ENCODE peak calls at places on chromosomes 7 and 10, in eight cellular contexts. K is astrocyte of the spinal cord, G is tibial artery, V is AG04450, B is bronchial epithelial cell, S is dorsolateral prefrontal cortex, U is thyroid gland, A is IMR-90. T is an unnamed sample.

GRCh38 chr7:151539055-151539714 is 19.5 kb upstream of the RHEB start:
- DNase-seq in U (peak), A (peak), B (no peak), V (no peak), G (no peak), K (no peak), S (peak), T (peak)

GRCh38 chr10:133164816-133165555 is 5.0 kb downstream of the KNDC1 start:
- DNase-seq in V (no peak), U (no peak), B (no peak), S (no peak), A (no peak), G (peak), K (no peak), T (peak)

GRCh38 chr7:65980478-65981250 is 1.3 kb downstream of the GUSB start:
- DNase-seq in S (no peak), V (no peak), B (no peak), U (peak), G (peak), A (no peak), K (no peak), T (peak)

GRCh38 chr7:105352018-105352612 is 36.6 kb downstream of the SRPK2 start:
- DNase-seq in U (peak), K (peak), B (peak), G (peak), V (peak), A (peak), S (peak), T (peak)

GRCh38 chr7:144531181-144531580 is 127.7 kb upstream of the NOBOX start:
- DNase-seq in G (no peak), K (no peak), B (no peak), V (no peak), U (no peak), A (no peak), S (no peak), T (no peak)

GRCh38 chr7:159144756-159145543 is at the start of gene VIPR2:
- DNase-seq in G (peak), K (no peak), B (no peak), U (no peak), V (no peak), A (no peak), S (no peak), T (peak)

GRCh38 chr10:28295346-28295745 is 7.5 kb downstream of the MPP7 start:
- DNase-seq in U (no peak), K (no peak), A (no peak), B (no peak), G (no peak), V (no peak), S (no peak), T (no peak)

GRCh38 chr10:100890696-100891271 is 22.0 kb upstream of the SLF2 start:
- DNase-seq in U (no peak), S (no peak), B (peak), K (peak), V (peak), G (no peak), A (peak), T (no peak)

GRCh38 chr7:516606-517456 is 2.8 kb downstream of the PDGFA start:
- DNase-seq in G (peak), U (peak), B (peak), A (peak), V (no peak), K (peak), S (peak), T (no peak)

GRCh38 chr7:45117582-45117981 is 6.1 kb upstream of the TBRG4 start:
- DNase-seq in V (no peak), S (no peak), G (no peak), K (no peak), A (no peak), B (no peak), U (no peak), T (no peak)

GRCh38 chr7:45116048-45116447 is 4.6 kb upstream of the TBRG4 start:
- DNase-seq in S (no peak), U (no peak), B (no peak), A (no peak), G (no peak), K (no peak), V (no peak), T (no peak)

GRCh38 chr7:45111298-45112223 is at the start of gene TBRG4:
- DNase-seq in G (peak), K (peak), B (peak), V (peak), A (peak), S (peak), U (peak), T (peak)

GRCh38 chr7:45108863-45109262 is 2.6 kb downstream of the TBRG4 start:
- DNase-seq in G (no peak), B (no peak), V (no peak), S (no peak), A (no peak), U (no peak), K (no peak), T (no peak)

DNA sequence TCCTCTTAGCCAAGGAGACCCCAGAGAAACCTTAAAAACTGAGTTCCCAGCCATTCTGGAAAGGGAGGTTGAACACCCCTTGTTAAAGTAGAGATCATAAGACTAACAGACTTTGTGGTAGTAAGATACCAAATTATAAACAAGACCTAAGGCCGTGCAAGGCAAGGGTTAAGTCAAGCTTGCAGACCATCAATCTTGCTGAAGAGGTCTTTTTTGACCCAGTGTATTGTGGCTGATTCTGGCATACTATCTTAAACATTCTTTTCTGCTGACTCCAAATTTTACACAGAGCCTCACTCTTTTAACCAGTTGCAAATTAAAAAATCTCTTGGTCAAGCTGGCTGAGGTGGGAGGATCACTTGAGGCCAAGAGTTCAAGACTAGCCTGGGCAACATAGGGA is 1.2 kb upstream of the TBRG4 start:
- DNase-seq in K (peak), S (no peak), U (no peak), V (no peak), A (peak), G (no peak), B (no peak), T (no peak)
- H3K4me3 ChIP-seq in K (no peak), S (peak), U (no peak), V (peak), A (no peak), G (no peak), B (no peak), T (no peak)

DNA sequence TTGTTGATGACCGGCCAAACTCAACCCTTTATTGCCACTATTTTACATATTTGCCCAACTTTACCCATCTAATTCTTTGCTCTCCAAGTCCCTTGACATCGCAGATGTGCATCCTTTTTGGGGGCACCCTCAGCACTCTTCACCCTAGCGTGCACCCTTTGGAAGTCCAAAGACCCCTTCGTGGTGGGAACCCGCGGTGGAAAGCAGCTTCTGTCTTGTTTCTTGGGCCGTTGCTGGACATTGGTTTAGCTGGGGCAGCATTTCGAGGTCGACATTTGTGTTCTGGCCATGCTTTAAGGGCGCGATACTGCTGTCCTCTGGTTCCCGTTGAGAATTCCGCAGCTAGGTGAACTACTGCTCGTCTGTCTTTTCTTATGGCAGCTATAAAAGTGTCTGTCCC is 326 bp upstream of the PAPOLB start:
- DNase-seq in S (no peak), U (no peak), B (no peak), G (no peak), A (no peak), K (no peak), V (no peak), T (no peak)
- H3K4me3 ChIP-seq in S (peak), U (no peak), B (no peak), G (peak), A (no peak), K (peak), V (no peak), T (no peak)

GRCh38 chr10:31345886-31346285 is 26.9 kb downstream of the ZEB1 start:
- DNase-seq in G (no peak), U (no peak), S (no peak), V (no peak), A (peak), K (no peak), B (no peak), T (no peak)

GRCh38 chr10:31340343-31340742 is 21.3 kb downstream of the ZEB1 start:
- DNase-seq in A (no peak), S (no peak), U (no peak), K (no peak), B (no peak), V (no peak), G (no peak), T (no peak)

GRCh38 chr10:31343009-31343408 is 24.0 kb downstream of the ZEB1 start:
- DNase-seq in G (no peak), B (no peak), S (no peak), K (no peak), U (no peak), A (no peak), V (no peak), T (no peak)

GRCh38 chr10:31341552-31341951 is 22.5 kb downstream of the ZEB1 start:
- DNase-seq in V (no peak), K (no peak), A (no peak), G (no peak), S (no peak), U (no peak), B (no peak), T (no peak)

DNA sequence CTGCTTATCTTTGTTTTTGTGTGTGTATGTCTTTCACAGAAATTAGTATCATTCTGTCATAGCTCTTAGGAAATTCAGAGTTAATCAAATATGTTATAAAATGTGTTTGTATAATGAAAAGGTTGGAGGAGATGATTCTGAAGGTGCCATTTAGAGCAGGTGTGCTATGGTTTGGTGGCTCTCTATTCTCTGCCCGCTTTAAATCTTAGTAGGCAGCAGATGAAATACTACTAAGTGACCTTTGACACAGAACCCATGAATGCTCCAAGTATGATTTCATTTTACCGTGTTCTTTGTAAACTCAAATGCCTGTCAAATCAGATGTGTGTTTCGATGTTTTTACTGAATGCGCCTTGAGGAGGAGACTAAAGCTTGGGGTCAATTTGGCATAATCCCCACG is 24.5 kb downstream of the ZEB1 start:
- DNase-seq in U (no peak), K (no peak), V (no peak), G (no peak), A (no peak), S (no peak), B (no peak), T (no peak)
- H3K4me3 ChIP-seq in U (no peak), K (no peak), V (no peak), G (no peak), A (no peak), S (no peak), B (no peak), T (no peak)

DNA sequence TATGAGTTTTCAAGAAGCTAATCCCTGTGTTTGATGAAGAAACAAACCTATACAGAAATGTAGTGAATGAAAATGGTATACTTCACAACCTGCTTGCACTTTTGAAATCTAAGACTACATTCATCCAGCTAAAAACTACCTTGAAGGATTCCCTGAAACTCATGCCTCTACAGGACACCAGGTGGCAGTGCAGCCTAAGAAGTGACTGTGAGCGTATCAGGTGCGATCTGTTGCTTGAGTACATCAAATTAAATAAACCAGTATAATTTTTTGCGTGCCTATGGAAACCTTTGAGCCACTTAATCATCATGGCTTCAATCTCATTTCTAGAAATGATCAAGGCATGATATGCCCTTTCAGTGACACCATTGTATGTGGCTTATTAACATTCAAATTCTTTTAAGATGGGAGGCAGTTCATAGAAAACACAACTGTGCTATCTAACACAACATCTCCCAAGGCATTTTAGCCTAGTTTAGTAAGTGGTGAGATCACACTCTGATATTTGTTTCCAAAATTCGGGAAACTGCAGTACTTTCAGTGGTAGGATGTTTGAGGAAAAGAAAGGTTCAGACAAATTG is 57.4 kb downstream of the PPP1R17 start:
- DNase-seq in K (peak), V (peak), U (peak), B (peak), A (peak), G (peak), S (peak), T (peak)
- H3K4me3 ChIP-seq in K (no peak), V (no peak), U (no peak), B (no peak), A (no peak), G (no peak), S (no peak), T (no peak)

GRCh38 chr10:62082729-62083412 is 181.4 kb downstream of the ARID5B start:
- DNase-seq in G (no peak), S (no peak), K (peak), U (no peak), V (no peak), B (peak), A (peak), T (no peak)

GRCh38 chr10:62080905-62081304 is 179.4 kb downstream of the ARID5B start:
- DNase-seq in K (no peak), V (no peak), G (no peak), B (no peak), S (no peak), U (no peak), A (no peak), T (no peak)

GRCh38 chr10:62083413-62083794 is 181.9 kb downstream of the ARID5B start:
- DNase-seq in A (no peak), U (no peak), B (peak), S (no peak), K (peak), V (no peak), G (no peak), T (peak)

GRCh38 chr10:62081322-62081945 is 179.9 kb downstream of the ARID5B start:
- DNase-seq in G (no peak), U (no peak), S (no peak), A (no peak), V (no peak), B (no peak), K (peak), T (no peak)

DNA sequence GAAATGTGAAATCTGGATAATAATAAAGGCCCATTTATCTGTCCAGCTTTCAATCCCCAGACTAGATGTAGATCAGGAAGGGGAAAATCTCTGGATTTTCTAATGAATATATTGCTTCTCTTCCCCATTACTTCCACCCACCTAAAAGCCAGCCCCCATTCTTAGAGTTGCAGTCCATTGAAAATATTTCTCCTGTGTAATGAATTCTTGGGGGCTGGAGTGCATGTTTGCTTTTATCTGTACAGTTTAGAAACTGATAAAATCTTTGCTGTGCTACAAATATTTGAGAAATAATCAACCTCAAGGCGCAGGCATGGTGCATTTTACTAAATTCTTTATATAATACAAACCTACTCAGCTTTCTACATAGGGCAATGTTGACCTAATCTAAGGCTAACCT is 180.8 kb downstream of the ARID5B start:
- DNase-seq in B (no peak), U (no peak), S (no peak), G (no peak), K (no peak), A (no peak), V (no peak), T (no peak)
- H3K4me3 ChIP-seq in B (no peak), U (no peak), S (peak), G (no peak), K (no peak), A (no peak), V (no peak), T (peak)